ENCODE peak calls at places on chromosomes 13 and 19, in five cellular contexts. One of them, this sample, is unnamed.

GRCh38 chr13:112684041-112684440 is 5.8 kb upstream of the ATP11A start:
- DNase-seq in GM23338: no peak
- DNase-seq in H1: peak; percentile 20
- DNase-seq in fibroblast of lung: no peak
- DNase-seq in mammary epithelial cell: no peak
- DNase-seq in this sample: no peak

GRCh38 chr19:38441660-38442348 is 8.3 kb downstream of the RYR1 start:
- DNase-seq in GM23338: peak; percentile 91
- DNase-seq in H1: peak; percentile 63
- DNase-seq in fibroblast of lung: no peak
- DNase-seq in mammary epithelial cell: no peak
- DNase-seq in this sample: no peak

GRCh38 chr13:31890946-31891345 is 140.6 kb upstream of the FRY start:
- DNase-seq in GM23338: no peak
- DNase-seq in H1: no peak
- DNase-seq in fibroblast of lung: peak; percentile 15
- DNase-seq in mammary epithelial cell: no peak
- DNase-seq in this sample: no peak

GRCh38 chr19:16970821-16971220 is 55.8 kb downstream of the CPAMD8 start:
- DNase-seq in GM23338: peak; percentile 21
- DNase-seq in H1: no peak
- DNase-seq in fibroblast of lung: no peak
- DNase-seq in mammary epithelial cell: no peak
- DNase-seq in this sample: no peak

GRCh38 chr13:23789576-23790346 is 99.4 kb downstream of the MIPEP start:
- DNase-seq in GM23338: no peak
- DNase-seq in H1: no peak
- DNase-seq in fibroblast of lung: peak; percentile 25
- DNase-seq in mammary epithelial cell: no peak
- DNase-seq in this sample: no peak

GRCh38 chr13:113821847-113822246 is 42.0 kb downstream of the GAS6 start:
- DNase-seq in GM23338: no peak
- DNase-seq in H1: no peak
- DNase-seq in fibroblast of lung: no peak
- DNase-seq in mammary epithelial cell: no peak
- DNase-seq in this sample: no peak

GRCh38 chr13:73109288-73109899 is 50.6 kb downstream of the KLF5 start:
- DNase-seq in GM23338: no peak
- DNase-seq in H1: no peak
- DNase-seq in fibroblast of lung: no peak
- DNase-seq in mammary epithelial cell: no peak
- DNase-seq in this sample: no peak

GRCh38 chr13:81017525-81018152 is 676.7 kb upstream of the SPRY2 start:
- DNase-seq in GM23338: peak; percentile 81
- DNase-seq in H1: no peak
- DNase-seq in fibroblast of lung: peak; percentile 27
- DNase-seq in mammary epithelial cell: peak; percentile 12
- DNase-seq in this sample: peak; percentile 62

GRCh38 chr19:30320916-30321315 is 51.3 kb upstream of the ZNF536 start:
- DNase-seq in GM23338: no peak
- DNase-seq in H1: no peak
- DNase-seq in fibroblast of lung: no peak
- DNase-seq in mammary epithelial cell: no peak
- DNase-seq in this sample: no peak

GRCh38 chr13:44040754-44041100 is 161.0 kb downstream of the LACC1 start:
- DNase-seq in GM23338: no peak
- DNase-seq in H1: no peak
- DNase-seq in fibroblast of lung: peak; percentile 55
- DNase-seq in mammary epithelial cell: no peak
- DNase-seq in this sample: no peak

GRCh38 chr19:54473071-54473941 is at the start of gene CDC42EP5:
- DNase-seq in GM23338: peak; percentile 46
- DNase-seq in H1: no peak
- DNase-seq in fibroblast of lung: peak; percentile 81
- DNase-seq in mammary epithelial cell: peak; percentile 65
- DNase-seq in this sample: peak; percentile 97

GRCh38 chr13:42807866-42808265 is 26.5 kb downstream of the FAM216B start:
- DNase-seq in GM23338: no peak
- DNase-seq in H1: no peak
- DNase-seq in fibroblast of lung: peak; percentile 43
- DNase-seq in mammary epithelial cell: peak; percentile 60
- DNase-seq in this sample: no peak

DNA sequence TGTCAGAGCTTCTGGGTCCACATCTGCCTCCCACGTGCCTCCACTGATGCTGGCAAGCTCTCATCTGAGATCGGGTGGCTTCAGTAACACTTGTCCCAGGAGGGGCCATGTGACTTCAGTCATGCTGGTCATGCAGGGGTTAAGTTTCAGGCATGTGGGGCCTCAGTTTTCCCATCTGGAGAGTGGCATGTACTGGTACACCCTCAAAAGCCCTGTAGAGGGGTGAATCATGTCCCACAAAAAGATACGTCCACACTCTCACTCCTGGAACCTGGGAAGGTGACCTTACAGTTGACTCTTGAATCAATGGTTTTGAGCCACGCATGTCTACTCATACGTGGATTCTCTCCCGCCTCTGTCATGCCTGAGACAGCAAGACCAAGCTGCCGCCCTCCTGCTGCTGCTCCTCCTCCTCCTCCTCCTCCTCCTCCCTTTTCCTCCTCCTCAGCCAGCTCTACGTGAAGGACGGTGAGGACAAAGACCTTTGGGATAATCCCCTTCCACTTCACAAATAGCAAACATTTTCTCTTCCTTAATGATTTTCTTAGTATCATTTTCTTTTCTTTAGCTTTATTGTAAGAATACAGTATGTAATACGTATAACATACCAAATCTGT is 53.7 kb downstream of the COMP start:
- DNase-seq in GM23338: no peak
- DNase-seq in H1: no peak
- DNase-seq in fibroblast of lung: peak; percentile 10
- DNase-seq in mammary epithelial cell: no peak
- DNase-seq in this sample: no peak
- H3K4me1 ChIP-seq in GM23338: no peaks in the 10 kb centered on the region
- H3K4me1 ChIP-seq in H1: no peaks in the 10 kb centered on the region
- H3K4me1 ChIP-seq in fibroblast of lung: peaks cover 8% of the 10 kb centered on the region
- H3K4me1 ChIP-seq in mammary epithelial cell: no peaks in the 10 kb centered on the region
- H3K4me1 ChIP-seq in this sample: peaks cover 37% of the 10 kb centered on the region

GRCh38 chr19:15198006-15198356 is 2.8 kb downstream of the NOTCH3 start:
- DNase-seq in GM23338: no peak
- DNase-seq in H1: no peak
- DNase-seq in fibroblast of lung: no peak
- DNase-seq in mammary epithelial cell: no peak
- DNase-seq in this sample: no peak

GRCh38 chr19:15200575-15201364 is at the start of gene NOTCH3:
- DNase-seq in GM23338: peak; percentile 79
- DNase-seq in H1: peak; percentile 77
- DNase-seq in fibroblast of lung: no peak
- DNase-seq in mammary epithelial cell: no peak
- DNase-seq in this sample: no peak

GRCh38 chr19:15197275-15198005 is 3.4 kb downstream of the NOTCH3 start:
- DNase-seq in GM23338: no peak
- DNase-seq in H1: no peak
- DNase-seq in fibroblast of lung: no peak
- DNase-seq in mammary epithelial cell: no peak
- DNase-seq in this sample: no peak

GRCh38 chr19:15199652-15200574 is 882 bp downstream of the NOTCH3 start:
- DNase-seq in GM23338: peak; percentile 91
- DNase-seq in H1: peak; percentile 94
- DNase-seq in fibroblast of lung: peak; percentile 37
- DNase-seq in mammary epithelial cell: no peak
- DNase-seq in this sample: no peak

DNA sequence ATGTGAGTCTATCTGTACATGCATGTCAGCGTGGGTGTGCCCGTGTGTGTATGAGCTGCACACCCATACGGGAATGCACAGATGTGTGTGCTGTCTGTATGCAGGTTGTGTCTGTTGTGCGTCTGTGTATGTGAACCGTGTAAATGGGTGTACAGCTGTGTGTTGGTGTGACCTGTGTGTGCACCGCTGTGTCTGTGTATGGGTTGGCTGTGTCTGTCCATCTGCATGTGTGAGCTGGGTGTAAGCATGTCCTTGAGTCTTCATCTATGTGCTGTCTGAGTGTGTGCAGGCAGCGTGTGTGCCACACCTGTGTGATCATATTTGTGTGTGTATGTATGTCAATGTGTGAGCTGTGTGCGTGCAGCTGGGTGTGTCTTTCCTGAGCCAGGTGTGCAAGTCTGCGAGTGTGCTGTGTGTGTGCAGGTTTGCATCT is 1.6 kb downstream of the NOTCH3 start:
- DNase-seq in GM23338: no peak
- DNase-seq in H1: no peak
- DNase-seq in fibroblast of lung: no peak
- DNase-seq in mammary epithelial cell: no peak
- DNase-seq in this sample: no peak
- TF ChIP-seq EZH2 in GM23338: no peak
- TF ChIP-seq EZH2 in H1: no peak
- TF ChIP-seq EZH2 in fibroblast of lung: peak; percentile 68
- TF ChIP-seq EZH2 in mammary epithelial cell: no peak
- TF ChIP-seq EZH2 in this sample: no peak

DNA sequence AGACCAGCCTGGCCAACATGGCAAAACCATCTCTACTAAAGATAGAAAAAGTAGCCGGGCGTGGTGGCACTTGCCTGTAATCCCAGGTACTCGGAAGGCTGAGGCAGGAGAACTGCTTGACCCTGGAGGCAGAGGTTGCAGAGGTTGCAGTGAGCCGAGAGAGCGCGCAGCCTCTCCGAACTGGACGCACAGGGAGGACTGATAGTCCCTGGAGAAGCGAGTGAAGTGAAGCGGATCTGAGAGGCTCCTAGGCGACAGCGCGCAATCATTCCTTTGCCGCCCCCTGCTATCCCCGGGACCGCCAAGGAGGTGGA is 233 bp downstream of the ZNF561 start:
- DNase-seq in GM23338: no peak
- DNase-seq in H1: no peak
- DNase-seq in fibroblast of lung: no peak
- DNase-seq in mammary epithelial cell: no peak
- DNase-seq in this sample: no peak
- H3K27ac ChIP-seq in GM23338: peak overlapping the region; percentile 99
- H3K27ac ChIP-seq in H1: peak overlapping the region; percentile 99
- H3K27ac ChIP-seq in fibroblast of lung: peak overlapping the region; percentile 94
- H3K27ac ChIP-seq in mammary epithelial cell: peak overlapping the region; percentile 77
- H3K27ac ChIP-seq in this sample: peak overlapping the region; percentile 96

GRCh38 chr13:50474094-50474654 is 369.3 kb downstream of the DLEU7 start:
- DNase-seq in GM23338: no peak
- DNase-seq in H1: no peak
- DNase-seq in fibroblast of lung: no peak
- DNase-seq in mammary epithelial cell: no peak
- DNase-seq in this sample: no peak
- H3K4me1 ChIP-seq in GM23338: no peaks in the 10 kb centered on the region
- H3K4me1 ChIP-seq in H1: no peaks in the 10 kb centered on the region
- H3K4me1 ChIP-seq in fibroblast of lung: peaks cover 3% of the 10 kb centered on the region
- H3K4me1 ChIP-seq in mammary epithelial cell: no peaks in the 10 kb centered on the region
- H3K4me1 ChIP-seq in this sample: no peaks in the 10 kb centered on the region

GRCh38 chr13:38688674-38689073 is 1.8 kb downstream of the FREM2 start:
- DNase-seq in GM23338: no peak
- DNase-seq in H1: no peak
- DNase-seq in fibroblast of lung: no peak
- DNase-seq in mammary epithelial cell: no peak
- DNase-seq in this sample: no peak

GRCh38 chr13:38685974-38686571 is 804 bp upstream of the FREM2 start:
- DNase-seq in GM23338: peak; percentile 85
- DNase-seq in H1: no peak
- DNase-seq in fibroblast of lung: peak; percentile 23
- DNase-seq in mammary epithelial cell: peak; percentile 44
- DNase-seq in this sample: peak; percentile 91

GRCh38 chr13:38687246-38688229 is 661 bp downstream of the FREM2 start:
- DNase-seq in GM23338: peak; percentile 69
- DNase-seq in H1: peak; percentile 72
- DNase-seq in fibroblast of lung: peak; percentile 6
- DNase-seq in mammary epithelial cell: peak; percentile 59
- DNase-seq in this sample: peak; percentile 29

GRCh38 chr13:38684714-38685113 is 2.2 kb upstream of the FREM2 start:
- DNase-seq in GM23338: no peak
- DNase-seq in H1: no peak
- DNase-seq in fibroblast of lung: no peak
- DNase-seq in mammary epithelial cell: no peak
- DNase-seq in this sample: no peak

GRCh38 chr13:38686635-38687245 is at the start of gene FREM2:
- DNase-seq in GM23338: peak; percentile 98
- DNase-seq in H1: peak; percentile 89
- DNase-seq in fibroblast of lung: peak; percentile 59
- DNase-seq in mammary epithelial cell: peak; percentile 76
- DNase-seq in this sample: peak; percentile 97
- TF ChIP-seq EZH2 in GM23338: no peak
- TF ChIP-seq EZH2 in H1: no peak
- TF ChIP-seq EZH2 in fibroblast of lung: peak; percentile 40
- TF ChIP-seq EZH2 in mammary epithelial cell: no peak
- TF ChIP-seq EZH2 in this sample: no peak

DNA sequence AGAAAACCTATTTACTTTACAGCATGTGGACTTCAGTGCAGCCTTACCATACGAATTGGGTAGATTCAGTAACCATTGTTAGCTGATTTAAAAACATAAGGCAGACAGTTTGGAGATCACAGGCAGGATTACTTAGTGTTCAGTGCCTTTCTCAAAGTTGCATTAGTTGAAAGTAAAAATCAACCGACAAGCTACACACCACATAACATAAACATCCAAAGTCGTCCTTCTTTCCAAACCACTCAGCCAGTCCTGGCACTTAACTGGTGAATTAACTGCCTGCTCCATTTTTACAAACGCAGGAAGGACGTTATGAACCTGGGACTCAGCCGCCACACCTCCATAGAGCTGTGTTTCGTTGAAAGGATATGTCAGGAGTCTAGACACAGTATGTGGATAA is 91.4 kb downstream of the COL4A1 start:
- DNase-seq in GM23338: no peak
- DNase-seq in H1: no peak
- DNase-seq in fibroblast of lung: no peak
- DNase-seq in mammary epithelial cell: no peak
- DNase-seq in this sample: no peak
- H3K27ac ChIP-seq in GM23338: no peak overlapping the region
- H3K27ac ChIP-seq in H1: no peak overlapping the region
- H3K27ac ChIP-seq in fibroblast of lung: peak overlapping the region; percentile 76
- H3K27ac ChIP-seq in mammary epithelial cell: no peak overlapping the region
- H3K27ac ChIP-seq in this sample: no peak overlapping the region

GRCh38 chr19:15291666-15292065 is 40.7 kb downstream of the BRD4 start:
- DNase-seq in GM23338: no peak
- DNase-seq in H1: no peak
- DNase-seq in fibroblast of lung: no peak
- DNase-seq in mammary epithelial cell: no peak
- DNase-seq in this sample: no peak
- H3K4me1 ChIP-seq in GM23338: peaks cover 87% of the 10 kb centered on the region
- H3K4me1 ChIP-seq in H1: peaks cover 7% of the 10 kb centered on the region
- H3K4me1 ChIP-seq in fibroblast of lung: peaks cover 42% of the 10 kb centered on the region
- H3K4me1 ChIP-seq in mammary epithelial cell: peaks cover 55% of the 10 kb centered on the region
- H3K4me1 ChIP-seq in this sample: peaks cover 81% of the 10 kb centered on the region